ENCODE peak calls at places on chromosomes 5 and 9, in seven cellular contexts. C is GM23248; S is foreskin fibroblast; V is lower lobe of right lung; Q is hepatocyte; U is fibroblast of lung; W is CD4-positive, alpha-beta memory T cell. F is an unnamed sample.
A peak's percentile ranks its signal among the peaks of the same experiment; 100 is the strongest.

GRCh38 chr9:120635011-120635410 is 55.0 kb upstream of the CDK5RAP2 start:
- DNase-seq in W (no peak), S (no peak), C (no peak), U (no peak), V (no peak), Q (no peak), F (no peak)

GRCh38 chr9:78298046-78298511 is 1.2 kb downstream of the PSAT1 start:
- DNase-seq in V (no peak), C (peak; percentile 25), W (no peak), Q (no peak), S (peak; percentile 30), U (no peak), F (no peak)

GRCh38 chr9:94096819-94097577 is 12.7 kb downstream of the PTPDC1 start:
- DNase-seq in W (no peak), V (no peak), S (peak; percentile 40), Q (no peak), U (no peak), C (peak; percentile 41), F (no peak)

GRCh38 chr5:149445739-149446369 is 66.8 kb upstream of the IL17B start:
- DNase-seq in W (no peak), Q (peak; percentile 85), U (peak; percentile 98), C (peak; percentile 97), V (no peak), S (peak; percentile 96), F (no peak)

GRCh38 chr5:126354012-126354856 is 69.0 kb upstream of the GRAMD2B start:
- DNase-seq in V (no peak), Q (peak; percentile 56), W (peak; percentile 48), C (peak; percentile 96), U (peak; percentile 96), S (peak; percentile 93), F (no peak)

GRCh38 chr9:99336531-99336930 is 114.4 kb downstream of the SEC61B start:
- DNase-seq in C (no peak), S (no peak), V (no peak), Q (no peak), U (no peak), W (no peak), F (no peak)

GRCh38 chr5:115961413-115962238 is 649 bp upstream of the LVRN start:
- DNase-seq in Q (no peak), S (peak; percentile 92), V (no peak), U (no peak), C (peak; percentile 83), W (no peak), F (no peak)

GRCh38 chr5:107010060-107010459 is 660.7 kb downstream of the EFNA5 start:
- DNase-seq in U (no peak), S (no peak), V (no peak), Q (no peak), C (no peak), W (no peak), F (no peak)

GRCh38 chr5:143801251-143801650 is 10.7 kb upstream of the HMHB1 start:
- DNase-seq in C (no peak), W (no peak), V (no peak), U (no peak), S (no peak), Q (no peak), F (no peak)
- H3K4me3 ChIP-seq in C (no peak overlapping the region), W (no peak overlapping the region), V (no peak overlapping the region), U (no peak overlapping the region), S (no peak overlapping the region), Q (no peak overlapping the region), F (no peak overlapping the region)

DNA sequence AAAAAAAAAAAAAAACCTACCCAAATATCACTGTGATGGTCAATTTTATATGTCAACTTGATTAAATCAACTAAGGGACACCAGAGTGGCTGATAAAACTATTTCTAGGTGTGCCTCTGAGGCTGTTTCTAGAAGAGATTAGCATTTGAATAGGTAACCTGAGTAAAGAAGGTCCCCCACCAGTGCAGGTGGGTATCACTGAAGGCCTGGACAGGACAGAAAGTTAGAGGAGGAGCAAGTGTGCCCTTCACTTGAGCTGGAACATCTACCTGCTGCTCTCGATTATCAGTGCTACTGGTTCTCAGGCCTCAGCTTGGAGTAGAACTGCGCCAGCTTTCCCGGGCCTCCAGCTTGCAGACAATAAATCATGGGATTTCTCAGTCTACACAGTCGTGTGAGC is 88.7 kb downstream of the TLE1 start:
- DNase-seq in U (no peak), S (no peak), Q (no peak), V (no peak), W (no peak), C (no peak), F (no peak)
- H3K4me3 ChIP-seq in U (no peak overlapping the region), S (no peak overlapping the region), Q (no peak overlapping the region), V (no peak overlapping the region), W (no peak overlapping the region), C (no peak overlapping the region), F (no peak overlapping the region)

GRCh38 chr9:131738293-131738692 is 1.6 kb downstream of the RAPGEF1 start:
- DNase-seq in S (no peak), U (no peak), C (no peak), W (no peak), V (peak; percentile 41), Q (no peak), F (no peak)
- H3K4me3 ChIP-seq in S (peak overlapping the region; percentile 89), U (peak overlapping the region; percentile 83), C (peak overlapping the region; percentile 79), W (peak overlapping the region; percentile 31), V (peak overlapping the region; percentile 68), Q (peak overlapping the region; percentile 82), F (peak overlapping the region; percentile 62)

GRCh38 chr9:706606-707451 is 134.7 kb upstream of the DMRT1 start:
- DNase-seq in Q (peak; percentile 74), C (peak; percentile 86), V (peak; percentile 80), W (no peak), S (peak; percentile 83), U (peak; percentile 68), F (no peak)

GRCh38 chr9:706073-706472 is 135.4 kb upstream of the DMRT1 start:
- DNase-seq in S (no peak), U (no peak), W (no peak), C (peak; percentile 10), V (no peak), Q (no peak), F (no peak)

GRCh38 chr9:708556-709432 is 132.7 kb upstream of the DMRT1 start:
- DNase-seq in W (no peak), S (no peak), V (no peak), U (no peak), Q (no peak), C (peak; percentile 49), F (no peak)

GRCh38 chr9:710951-711745 is 130.3 kb upstream of the DMRT1 start:
- DNase-seq in C (no peak), W (no peak), Q (no peak), U (no peak), V (no peak), S (no peak), F (no peak)

DNA sequence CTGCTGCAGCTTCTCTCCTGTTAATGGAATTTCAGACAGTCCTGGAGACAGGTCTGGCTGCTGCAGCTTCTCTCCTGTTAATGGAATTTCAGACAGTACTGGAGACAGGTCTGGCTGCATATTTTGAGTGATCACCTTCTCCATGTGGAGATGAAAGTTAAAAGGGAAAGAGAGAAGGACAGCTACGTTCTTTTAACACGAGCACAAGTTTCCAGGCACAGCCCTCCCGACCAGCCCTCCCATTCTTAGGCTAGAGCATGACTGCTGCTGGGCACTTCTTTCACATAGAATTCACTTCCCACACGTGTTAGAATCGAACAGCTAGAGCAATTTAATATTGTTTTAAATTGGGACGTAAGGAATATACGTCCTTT is 133.3 kb upstream of the DMRT1 start:
- DNase-seq in Q (no peak), W (no peak), V (no peak), S (peak; percentile 40), U (no peak), C (peak; percentile 54), F (no peak)
- H3K4me3 ChIP-seq in Q (peak overlapping the region; percentile 24), W (no peak overlapping the region), V (peak overlapping the region; percentile 34), S (peak overlapping the region; percentile 37), U (peak overlapping the region; percentile 43), C (peak overlapping the region; percentile 68), F (no peak overlapping the region)

GRCh38 chr5:34535433-34535832 is 120.7 kb upstream of the RAI14 start:
- DNase-seq in S (no peak), V (no peak), Q (no peak), U (no peak), W (no peak), C (peak; percentile 18), F (no peak)

GRCh38 chr5:34534237-34535108 is 121.7 kb upstream of the RAI14 start:
- DNase-seq in U (peak; percentile 83), W (no peak), S (peak; percentile 93), C (peak; percentile 92), Q (peak; percentile 67), V (no peak), F (no peak)

GRCh38 chr5:34535944-34536628 is 120.0 kb upstream of the RAI14 start:
- DNase-seq in U (no peak), W (no peak), S (no peak), Q (no peak), V (no peak), C (peak; percentile 36), F (no peak)

GRCh38 chr5:34531736-34532135 is 124.4 kb upstream of the RAI14 start:
- DNase-seq in U (no peak), S (peak; percentile 45), C (no peak), Q (no peak), W (no peak), V (no peak), F (no peak)

DNA sequence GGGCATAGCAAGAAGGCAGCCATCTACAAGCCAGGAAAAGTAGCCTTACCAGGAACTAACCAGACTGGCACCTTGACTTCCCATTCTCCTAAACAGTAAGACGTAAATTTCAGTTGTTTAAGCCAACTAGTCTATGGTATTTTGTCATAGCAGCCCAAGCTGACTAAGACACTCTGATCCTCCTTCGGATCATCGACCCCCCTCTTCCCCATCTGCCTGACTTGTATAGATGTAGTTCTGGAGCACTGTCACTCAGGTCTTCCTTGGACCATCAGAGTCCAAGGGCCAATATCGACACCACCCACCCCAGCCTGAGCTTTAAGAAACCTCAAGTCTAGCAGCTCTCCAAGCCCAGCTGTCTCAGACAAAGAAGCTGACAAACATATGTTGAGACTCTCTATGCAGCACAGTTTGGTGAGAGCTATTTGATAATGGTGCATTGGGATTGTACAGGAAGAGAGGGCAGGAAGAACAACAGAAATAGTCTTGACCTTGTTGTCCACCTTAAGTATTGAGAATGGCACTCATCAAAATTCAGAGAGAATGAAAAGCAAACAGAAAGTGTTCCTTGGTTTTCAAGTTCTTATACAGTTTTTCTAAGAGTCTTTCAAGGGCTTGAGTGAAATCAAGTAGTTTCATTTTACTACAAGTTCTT is 122.4 kb upstream of the RAI14 start:
- DNase-seq in C (peak; percentile 43), U (no peak), W (no peak), Q (no peak), V (no peak), S (peak; percentile 35), F (no peak)
- H3K4me3 ChIP-seq in C (no peak overlapping the region), U (no peak overlapping the region), W (no peak overlapping the region), Q (no peak overlapping the region), V (no peak overlapping the region), S (no peak overlapping the region), F (no peak overlapping the region)

DNA sequence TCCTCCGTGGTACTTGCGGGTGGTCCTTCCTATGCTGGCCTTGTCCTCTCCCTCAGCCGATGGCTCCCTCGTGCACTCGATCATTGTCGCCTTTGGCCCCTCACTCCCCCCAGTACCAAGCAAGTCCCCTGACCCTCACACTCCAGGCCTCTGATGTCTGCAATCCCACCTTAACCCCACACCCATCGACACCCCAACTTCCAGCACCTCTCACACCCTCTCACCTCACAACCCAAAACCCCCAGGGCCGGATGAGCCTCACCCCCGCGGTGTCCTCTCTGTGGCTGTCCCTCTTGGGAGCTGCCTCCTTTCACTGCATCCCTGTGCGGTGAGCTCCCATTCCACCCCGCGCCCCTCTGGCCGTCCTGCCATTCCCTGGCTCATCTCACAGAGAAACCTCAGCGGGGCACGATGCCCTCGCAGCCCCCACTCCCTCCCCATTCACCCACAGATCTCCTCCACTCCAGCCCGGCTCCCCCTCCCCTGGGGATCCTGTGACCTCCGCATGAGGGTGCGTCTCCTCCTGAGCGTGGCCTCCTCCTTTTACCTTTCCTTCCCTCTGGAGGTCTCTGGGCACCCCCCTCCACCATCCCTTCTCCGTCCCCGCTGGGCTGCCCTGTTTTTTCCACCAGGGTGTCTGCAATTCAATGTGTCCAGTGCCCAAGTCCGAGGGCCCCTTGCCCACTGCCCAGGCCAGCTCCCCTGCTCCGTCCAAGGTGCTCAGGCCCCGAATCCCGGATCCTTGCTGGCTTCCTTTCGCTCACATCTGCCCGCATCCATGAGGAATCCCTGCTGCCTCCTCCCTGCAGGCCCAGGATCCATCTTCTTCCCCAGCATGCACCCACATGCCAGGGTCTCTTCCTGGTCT is 15.8 kb upstream of the RNU6ATAC start:
- DNase-seq in U (no peak), W (no peak), S (no peak), V (peak; percentile 31), C (no peak), Q (no peak), F (no peak)
- H3K4me3 ChIP-seq in U (no peak overlapping the region), W (no peak overlapping the region), S (no peak overlapping the region), V (no peak overlapping the region), C (no peak overlapping the region), Q (no peak overlapping the region), F (no peak overlapping the region)